ENCODE peak calls at places on chromosomes 16 and 17, in seven cellular contexts. W is sigmoid colon, Y is GM23248, H is stomach, I is suprapubic skin, N is upper lobe of left lung, A is ovary. D is an unnamed sample.
A peak's percentile ranks its signal among the peaks of the same experiment; 100 is the strongest.

GRCh38 chr16:20911361-20911760 is 10.8 kb downstream of the LYRM1 start:
- DNase-seq in A (no peak), W (no peak), N (no peak), H (no peak), I (no peak), Y (peak; percentile 88), D (no peak)

GRCh38 chr17:37051839-37052238 is 103.1 kb downstream of the AATF start:
- DNase-seq in A (no peak), Y (no peak), N (no peak), H (no peak), W (no peak), I (no peak), D (no peak)

GRCh38 chr17:49946964-49947584 is 21.9 kb upstream of the DLX4 start:
- DNase-seq in H (no peak), A (no peak), N (no peak), Y (no peak), I (no peak), W (no peak), D (no peak)

GRCh38 chr16:84451781-84452180 is 52.7 kb downstream of the MEAK7 start:
- DNase-seq in N (peak; percentile 10), H (peak; percentile 17), A (no peak), Y (no peak), W (peak; percentile 42), I (peak; percentile 47), D (peak; percentile 41)

GRCh38 chr16:89670496-89671431 is 13.1 kb downstream of the SPATA33 start:
- DNase-seq in A (no peak), N (no peak), W (no peak), H (no peak), I (no peak), Y (peak; percentile 45), D (no peak)

GRCh38 chr16:17331071-17331521 is 139.7 kb downstream of the XYLT1 start:
- DNase-seq in N (no peak), Y (peak; percentile 86), I (peak; percentile 87), H (no peak), A (no peak), W (peak; percentile 82), D (no peak)

GRCh38 chr16:74469946-74470478 is 48.7 kb upstream of the CLEC18B start:
- DNase-seq in I (no peak), W (no peak), A (no peak), H (no peak), N (no peak), Y (no peak), D (no peak)

GRCh38 chr16:84633622-84634021 is 14.7 kb upstream of the KLHL36 start:
- DNase-seq in A (peak; percentile 96), N (peak; percentile 59), Y (no peak), I (no peak), H (peak; percentile 44), W (peak; percentile 88), D (no peak)

DNA sequence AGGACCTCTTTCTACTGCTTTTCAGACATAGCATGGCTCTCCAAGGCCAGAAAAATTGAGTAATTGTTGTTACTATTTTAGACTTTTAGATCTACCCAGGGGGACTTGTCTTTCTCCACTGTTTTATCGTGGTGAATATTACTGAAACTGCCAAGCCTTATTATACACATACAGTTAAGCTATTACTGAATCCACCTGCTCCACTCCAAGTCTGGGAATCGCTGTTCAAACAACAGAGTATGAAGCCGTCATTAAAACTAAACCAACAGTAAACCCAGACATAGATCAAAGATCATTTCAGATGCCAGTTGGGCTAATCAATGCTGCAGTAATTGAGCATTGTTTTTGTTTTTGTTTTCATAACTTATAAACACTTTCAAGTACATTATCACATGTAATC is 163.5 kb downstream of the KCNJ2 start:
- DNase-seq in I (no peak), H (no peak), A (no peak), N (no peak), Y (no peak), W (no peak), D (no peak)
- H3K9me3 ChIP-seq in I (no peaks in the 10 kb centered on the region), H (no peaks in the 10 kb centered on the region), A (no peaks in the 10 kb centered on the region), N (no peaks in the 10 kb centered on the region), Y (no peaks in the 10 kb centered on the region), W (no peaks in the 10 kb centered on the region), D (no peaks in the 10 kb centered on the region)

DNA sequence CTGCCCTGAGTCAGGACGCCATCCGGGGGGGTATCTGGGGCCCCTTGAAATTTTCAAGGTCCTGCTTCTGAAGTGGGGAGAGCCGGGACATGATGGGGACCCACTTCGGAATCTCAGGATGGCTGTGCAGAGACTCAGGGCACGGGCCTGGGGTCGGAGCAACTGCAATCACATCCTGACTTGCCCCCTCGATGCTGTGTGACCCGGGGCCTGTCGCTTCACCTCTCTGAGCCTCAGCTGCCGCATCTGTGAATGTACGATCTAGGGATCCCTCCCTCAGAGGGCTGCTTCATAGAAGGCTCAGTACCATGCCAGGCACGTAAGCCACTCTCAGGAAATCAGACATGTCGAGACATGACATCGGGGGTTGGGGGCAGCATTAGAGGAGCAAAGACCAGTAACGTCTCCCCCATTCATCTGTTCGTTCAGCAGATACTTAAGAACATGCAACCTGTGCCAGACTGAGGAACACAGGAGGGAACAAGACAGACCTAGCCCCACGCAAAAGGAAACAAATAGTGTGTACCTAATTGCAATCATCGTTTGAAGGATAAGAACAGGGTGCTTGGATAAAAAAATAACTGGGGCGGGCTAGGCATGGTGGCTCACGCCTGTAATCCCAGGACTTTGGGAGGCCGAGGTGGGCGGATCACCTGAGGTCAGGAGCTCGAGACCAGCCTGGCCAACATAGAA is 229.6 kb downstream of the PARN start:
- DNase-seq in Y (no peak), I (no peak), N (no peak), A (no peak), W (no peak), H (no peak), D (no peak)
- H3K4me1 ChIP-seq in Y (peaks cover 12% of the 10 kb centered on the region), I (peaks cover 28% of the 10 kb centered on the region), N (no peaks in the 10 kb centered on the region), A (peaks cover 10% of the 10 kb centered on the region), W (peaks cover 23% of the 10 kb centered on the region), H (peaks cover 14% of the 10 kb centered on the region), D (peaks cover 22% of the 10 kb centered on the region)

GRCh38 chr16:57138281-57138935 is 46.0 kb downstream of the CPNE2 start:
- DNase-seq in N (no peak), A (no peak), Y (no peak), I (no peak), W (peak; percentile 37), H (no peak), D (no peak)
- H3K27ac ChIP-seq in N (peak overlapping the region; percentile 52), A (no peak overlapping the region), Y (no peak overlapping the region), I (no peak overlapping the region), W (no peak overlapping the region), H (no peak overlapping the region), D (no peak overlapping the region)

DNA sequence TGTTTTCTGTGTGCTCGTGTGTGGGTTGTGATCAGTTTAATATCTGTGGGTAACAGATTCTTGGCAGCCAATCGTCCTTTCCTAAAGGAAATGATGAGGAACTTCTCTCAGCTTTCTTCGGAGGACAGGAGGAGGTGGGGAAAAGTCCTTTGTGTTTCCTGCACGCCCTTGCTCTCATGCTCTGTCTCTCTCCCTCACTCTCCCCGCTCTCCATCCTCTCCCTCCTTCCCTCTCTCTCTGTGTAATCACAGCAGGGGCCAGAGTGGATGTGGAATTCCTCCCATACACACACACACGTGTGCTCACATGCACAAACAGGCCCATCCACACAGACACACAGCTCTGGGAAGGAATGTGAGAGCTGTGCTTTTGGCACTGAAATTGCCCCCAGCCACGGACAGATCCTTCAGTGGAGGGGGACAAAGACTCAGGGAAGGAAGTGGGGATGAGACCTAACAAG is 83.6 kb upstream of the PLCG2 start:
- DNase-seq in I (no peak), N (no peak), W (no peak), Y (no peak), H (no peak), A (no peak), D (no peak)
- H3K9me3 ChIP-seq in I (no peaks in the 10 kb centered on the region), N (no peaks in the 10 kb centered on the region), W (no peaks in the 10 kb centered on the region), Y (no peaks in the 10 kb centered on the region), H (no peaks in the 10 kb centered on the region), A (no peaks in the 10 kb centered on the region), D (no peaks in the 10 kb centered on the region)

GRCh38 chr16:10756574-10756973 is 12.9 kb downstream of the NUBP1 start:
- DNase-seq in A (no peak), Y (no peak), I (no peak), H (no peak), W (no peak), N (no peak), D (no peak)

GRCh38 chr16:10751291-10751697 is 7.7 kb downstream of the NUBP1 start:
- DNase-seq in N (peak; percentile 33), A (no peak), I (no peak), W (no peak), Y (peak; percentile 9), H (no peak), D (no peak)

GRCh38 chr16:10752843-10753523 is 9.3 kb downstream of the NUBP1 start:
- DNase-seq in Y (no peak), I (no peak), N (peak; percentile 62), H (peak; percentile 31), A (no peak), W (no peak), D (no peak)

GRCh38 chr16:10753670-10754069 is 10.0 kb downstream of the NUBP1 start:
- DNase-seq in W (no peak), N (no peak), H (no peak), I (no peak), A (no peak), Y (no peak), D (no peak)

GRCh38 chr16:10754941-10755340 is 11.3 kb downstream of the NUBP1 start:
- DNase-seq in H (no peak), I (no peak), Y (peak; percentile 79), A (no peak), W (no peak), N (no peak), D (no peak)
- H3K4me1 ChIP-seq in H (peaks cover 6% of the 10 kb centered on the region), I (peaks cover 3% of the 10 kb centered on the region), Y (peaks cover 9% of the 10 kb centered on the region), A (no peaks in the 10 kb centered on the region), W (no peaks in the 10 kb centered on the region), N (no peaks in the 10 kb centered on the region), D (peaks cover 7% of the 10 kb centered on the region)

DNA sequence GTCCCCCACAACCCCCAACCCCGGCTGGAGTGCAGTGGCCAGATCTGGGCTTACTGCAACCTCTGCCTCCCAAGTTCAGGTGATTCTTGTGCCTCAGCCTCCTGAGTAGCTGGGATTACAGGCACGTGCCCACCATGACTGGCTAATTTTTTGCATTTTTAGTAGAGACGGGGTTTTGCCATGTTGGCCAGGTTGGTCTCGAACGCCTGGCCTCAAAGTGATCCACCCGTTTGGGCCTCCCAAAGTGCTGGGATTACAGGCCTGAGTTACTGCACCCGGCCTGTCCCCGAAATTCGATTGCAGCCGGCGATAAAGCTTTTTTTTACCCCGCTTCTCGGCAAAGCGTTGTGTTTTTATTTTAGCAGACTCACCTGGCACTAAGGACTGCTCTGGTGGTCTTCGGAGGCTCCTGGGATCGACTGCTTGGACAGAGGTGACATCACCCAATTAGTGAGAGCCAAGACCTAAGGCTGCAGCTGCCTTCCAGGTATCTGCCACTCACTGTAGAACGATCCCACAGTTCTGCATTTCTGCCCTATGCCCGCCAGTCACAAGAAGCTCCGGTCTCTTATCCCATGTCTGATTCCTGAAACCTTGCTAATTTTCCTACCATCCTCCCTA is 82.2 kb upstream of the ARL4D start:
- DNase-seq in W (no peak), H (no peak), I (peak; percentile 73), N (no peak), A (no peak), Y (peak; percentile 41), D (no peak)
- H3K27ac ChIP-seq in W (no peak overlapping the region), H (no peak overlapping the region), I (no peak overlapping the region), N (no peak overlapping the region), A (no peak overlapping the region), Y (no peak overlapping the region), D (no peak overlapping the region)

GRCh38 chr17:76561332-76561731 is 21.5 kb downstream of the PRCD start:
- DNase-seq in H (no peak), I (no peak), A (no peak), N (no peak), Y (peak; percentile 5), W (no peak), D (no peak)
- H3K9me3 ChIP-seq in H (no peaks in the 10 kb centered on the region), I (no peaks in the 10 kb centered on the region), A (no peaks in the 10 kb centered on the region), N (no peaks in the 10 kb centered on the region), Y (no peaks in the 10 kb centered on the region), W (no peaks in the 10 kb centered on the region), D (no peaks in the 10 kb centered on the region)

D was measured in RWPE2.